ENCODE peak calls at places on chromosomes 13 and 19, in five cellular contexts. O is Peyer's patch, U is tibial artery, V is sigmoid colon, K is brain microvascular endothelial cell. J is an unnamed sample. For H3K36me3, the result is how much of the 10 kb centered on the place peaks cover.

GRCh38 chr13:98987275-98987674 is 9.4 kb upstream of the DOCK9 start:
- DNase-seq in O (no peak), U (no peak), V (no peak), K (no peak), J (no peak)

GRCh38 chr19:54164369-54165068 is 5.0 kb upstream of the LENG1 start:
- DNase-seq in U (peak), V (peak), K (no peak), O (peak), J (peak)

GRCh38 chr13:39618546-39618945 is 15.6 kb upstream of the LHFPL6 start:
- DNase-seq in O (no peak), V (no peak), U (no peak), K (no peak), J (no peak)

GRCh38 chr13:112756967-112757758 is 67.3 kb downstream of the ATP11A start:
- DNase-seq in V (no peak), O (no peak), K (no peak), U (no peak), J (no peak)

GRCh38 chr19:48400018-48400742 is 6.7 kb downstream of the GRIN2D start:
- DNase-seq in O (peak), U (peak), K (peak), V (peak), J (peak)

GRCh38 chr13:27953671-27954405 is 15.3 kb downstream of the CDX2 start:
- DNase-seq in O (peak), V (peak), U (peak), K (peak), J (peak)

GRCh38 chr13:33270906-33271538 is 14.5 kb downstream of the STARD13 start:
- DNase-seq in K (no peak), V (no peak), U (no peak), O (no peak), J (peak)

GRCh38 chr19:7197760-7198696 is 96.2 kb downstream of the INSR start:
- DNase-seq in U (peak), K (peak), O (peak), V (peak), J (peak)

GRCh38 chr19:664913-665443 is 2.0 kb upstream of the RNF126 start:
- DNase-seq in V (peak), O (peak), U (peak), K (peak), J (peak)

GRCh38 chr13:22757530-22758120 is 423.2 kb upstream of the SGCG start:
- DNase-seq in U (no peak), O (no peak), K (no peak), V (no peak), J (peak)

GRCh38 chr13:44795176-44795575 is 194.1 kb downstream of the NUFIP1 start:
- DNase-seq in O (no peak), K (no peak), U (no peak), V (no peak), J (no peak)

GRCh38 chr13:27644302-27644701 is 22.6 kb downstream of the POLR1D start:
- DNase-seq in V (no peak), O (no peak), U (no peak), K (peak), J (peak)

GRCh38 chr13:112619730-112620639 is 32.0 kb upstream of the TUBGCP3 start:
- DNase-seq in O (no peak), U (no peak), V (no peak), K (no peak), J (peak)

GRCh38 chr13:29855009-29855408 is 4.6 kb upstream of the UBL3 start:
- DNase-seq in U (no peak), K (no peak), V (no peak), O (no peak), J (no peak)

GRCh38 chr13:113887700-113888201 is 23.9 kb upstream of the GAS6 start:
- DNase-seq in V (no peak), O (no peak), K (no peak), U (peak), J (peak)

GRCh38 chr13:38624822-38625221 is 62.1 kb upstream of the FREM2 start:
- DNase-seq in U (no peak), O (no peak), K (no peak), V (no peak), J (no peak)

GRCh38 chr19:46069841-46070341 is 29.1 kb upstream of the IGFL4 start:
- DNase-seq in V (no peak), U (no peak), K (peak), O (no peak), J (peak)

GRCh38 chr13:33520480-33520839 is 234.9 kb upstream of the STARD13 start:
- DNase-seq in K (no peak), V (no peak), O (no peak), U (no peak), J (no peak)

GRCh38 chr19:28012361-28012760 is 1200.6 kb downstream of the UQCRFS1 start:
- DNase-seq in O (no peak), V (no peak), K (no peak), U (no peak), J (no peak)

GRCh38 chr13:33318037-33318436 is 32.5 kb upstream of the STARD13 start:
- DNase-seq in K (no peak), O (no peak), V (no peak), U (no peak), J (no peak)

GRCh38 chr19:4664642-4665041 is 5.5 kb downstream of the MYDGF start:
- DNase-seq in K (no peak), U (no peak), V (no peak), O (no peak), J (no peak)

GRCh38 chr19:4660993-4661392 is 9.1 kb downstream of the MYDGF start:
- DNase-seq in V (no peak), K (no peak), O (no peak), U (no peak), J (no peak)

GRCh38 chr19:4662020-4662695 is 8.0 kb downstream of the MYDGF start:
- DNase-seq in V (no peak), O (no peak), U (no peak), K (no peak), J (no peak)

GRCh38 chr19:4660181-4660791 is 9.9 kb downstream of the MYDGF start:
- DNase-seq in O (no peak), V (peak), K (no peak), U (no peak), J (no peak)

DNA sequence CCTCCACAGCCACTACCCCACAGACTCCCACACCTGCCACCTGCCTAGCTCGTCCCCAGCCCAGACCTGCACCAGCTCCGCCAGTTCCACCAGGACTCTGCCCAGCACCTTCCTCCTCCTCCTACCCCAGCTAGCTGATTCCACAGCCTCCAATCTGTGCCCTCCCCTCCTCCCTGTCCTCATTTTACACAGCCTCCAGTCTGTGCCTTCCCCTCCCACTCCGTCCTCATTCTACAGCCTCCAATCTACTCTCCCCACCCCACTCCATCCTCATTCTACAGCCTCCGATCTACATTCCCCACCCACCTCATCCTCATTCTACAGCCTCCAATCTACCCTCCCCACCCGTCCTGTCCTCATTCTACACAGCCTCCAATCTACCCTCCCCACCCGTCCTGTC is 7.3 kb downstream of the MYDGF start:
- DNase-seq in O (no peak), U (no peak), K (no peak), V (no peak), J (no peak)
- H3K36me3 ChIP-seq in O (under half), U (half or more), K (half or more), V (under half), J (under half)

DNA sequence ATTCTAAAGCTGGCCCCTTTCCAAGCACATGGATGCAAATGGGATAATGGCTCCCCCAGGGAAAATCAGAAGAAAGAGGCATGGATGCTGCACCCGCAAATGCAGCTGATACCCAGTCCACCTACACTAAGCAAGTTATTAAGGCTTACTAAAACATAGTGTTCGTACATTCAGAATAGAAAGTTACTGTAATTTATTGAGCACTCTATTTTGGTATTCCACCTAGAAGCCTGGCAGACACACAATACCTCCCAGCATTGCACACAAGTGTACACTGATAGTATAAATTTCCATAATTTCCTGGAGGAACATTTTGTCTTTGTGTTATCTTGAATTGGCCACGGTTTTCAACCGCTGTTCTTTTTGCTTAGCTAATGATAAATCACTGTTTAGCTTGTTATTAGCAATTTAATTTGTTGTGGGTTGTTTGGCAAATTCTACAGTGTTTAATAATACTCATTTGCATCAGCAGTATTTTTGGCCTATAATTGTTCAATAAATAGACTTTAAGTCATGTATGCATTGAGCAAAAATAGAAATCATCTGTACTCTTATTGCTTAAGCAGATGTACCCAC is 94.5 kb upstream of the MRI1 start:
- DNase-seq in U (no peak), O (no peak), K (no peak), V (no peak), J (no peak)
- H3K36me3 ChIP-seq in U (under half), O (under half), K (under half), V (under half), J (under half)

DNA sequence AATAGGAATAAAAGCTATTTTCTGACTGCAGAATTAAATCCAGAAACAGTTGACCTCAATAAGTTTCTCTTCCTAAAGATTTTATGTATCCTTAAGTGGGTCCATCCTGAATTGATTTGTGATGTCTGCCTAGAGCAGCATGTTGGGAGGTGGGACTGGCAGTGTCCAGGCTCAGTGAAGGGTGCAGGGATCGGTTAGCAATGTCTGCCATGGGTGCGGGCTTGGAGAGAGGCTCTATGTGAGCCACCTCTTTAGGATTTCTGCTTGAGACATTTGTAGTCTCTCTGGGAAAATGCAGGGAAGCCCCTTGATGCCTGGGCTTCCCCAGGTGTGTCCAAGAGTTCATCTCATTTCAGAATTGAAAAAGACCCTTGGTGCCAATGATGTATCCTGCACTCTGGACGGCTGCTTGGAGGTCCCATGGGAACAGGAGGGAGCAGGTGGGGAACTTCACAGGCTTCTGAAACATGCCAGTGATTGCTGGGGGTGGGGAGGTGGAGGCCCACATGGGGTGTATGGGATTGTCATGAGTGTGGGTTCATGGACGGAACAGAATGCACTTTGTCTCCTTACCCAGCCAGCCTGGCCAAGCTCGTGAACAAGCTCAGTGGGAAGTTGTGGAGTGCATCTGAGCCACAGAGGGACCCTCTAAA is 6.2 kb upstream of the COLGALT1 start:
- DNase-seq in K (no peak), U (no peak), V (no peak), O (no peak), J (no peak)
- H3K36me3 ChIP-seq in K (under half), U (under half), V (under half), O (under half), J (under half)

GRCh38 chr19:33416307-33417215 is 43.1 kb downstream of the CEBPG start:
- DNase-seq in V (peak), K (peak), U (no peak), O (peak), J (peak)

GRCh38 chr19:33419763-33420080 is 46.2 kb downstream of the CEBPG start:
- DNase-seq in V (no peak), K (no peak), U (no peak), O (no peak), J (no peak)

GRCh38 chr19:33418871-33419762 is 45.6 kb downstream of the CEBPG start:
- DNase-seq in V (no peak), O (no peak), K (no peak), U (no peak), J (no peak)

GRCh38 chr19:33417751-33418150 is 44.2 kb downstream of the CEBPG start:
- DNase-seq in O (no peak), U (no peak), V (no peak), K (no peak), J (no peak)

DNA sequence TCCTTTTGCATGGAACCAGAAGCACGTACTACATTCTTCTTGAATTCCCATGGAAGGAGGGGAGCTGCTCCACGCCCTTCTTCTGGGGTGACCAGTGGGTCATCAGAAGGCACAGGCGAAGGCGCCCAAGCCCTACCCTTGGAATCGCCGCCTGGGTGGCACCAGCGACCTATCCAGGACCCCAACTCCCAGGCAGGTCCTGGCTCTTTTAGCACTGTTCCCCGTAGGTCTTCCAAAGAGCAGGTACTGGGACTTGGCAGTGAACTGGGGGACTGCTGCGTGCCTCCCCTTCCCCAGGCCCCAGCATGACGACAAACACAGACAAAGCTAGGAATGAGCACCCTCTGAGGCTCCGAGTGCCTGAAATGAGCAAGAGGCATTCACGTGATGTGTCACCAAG is 45.0 kb downstream of the CEBPG start:
- DNase-seq in U (no peak), O (no peak), K (no peak), V (no peak), J (no peak)
- H3K36me3 ChIP-seq in U (under half), O (under half), K (under half), V (under half), J (under half)

GRCh38 chr13:40975441-40975840 is 43.7 kb downstream of the ELF1 start:
- DNase-seq in O (no peak), V (no peak), K (no peak), U (no peak), J (no peak)
- H3K36me3 ChIP-seq in O (under half), V (under half), K (under half), U (under half), J (under half)

GRCh38 chr19:16098821-16099220 is 12.9 kb upstream of the RAB8A start:
- DNase-seq in K (no peak), O (no peak), V (no peak), U (no peak), J (no peak)

GRCh38 chr19:16094360-16095070 is 17.2 kb upstream of the RAB8A start:
- DNase-seq in O (no peak), U (no peak), V (no peak), K (no peak), J (no peak)

GRCh38 chr19:16098416-16098768 is 13.3 kb upstream of the RAB8A start:
- DNase-seq in U (no peak), V (no peak), O (no peak), K (no peak), J (no peak)

GRCh38 chr19:16095071-16095571 is 16.6 kb upstream of the RAB8A start:
- DNase-seq in K (no peak), V (no peak), U (no peak), O (no peak), J (no peak)

DNA sequence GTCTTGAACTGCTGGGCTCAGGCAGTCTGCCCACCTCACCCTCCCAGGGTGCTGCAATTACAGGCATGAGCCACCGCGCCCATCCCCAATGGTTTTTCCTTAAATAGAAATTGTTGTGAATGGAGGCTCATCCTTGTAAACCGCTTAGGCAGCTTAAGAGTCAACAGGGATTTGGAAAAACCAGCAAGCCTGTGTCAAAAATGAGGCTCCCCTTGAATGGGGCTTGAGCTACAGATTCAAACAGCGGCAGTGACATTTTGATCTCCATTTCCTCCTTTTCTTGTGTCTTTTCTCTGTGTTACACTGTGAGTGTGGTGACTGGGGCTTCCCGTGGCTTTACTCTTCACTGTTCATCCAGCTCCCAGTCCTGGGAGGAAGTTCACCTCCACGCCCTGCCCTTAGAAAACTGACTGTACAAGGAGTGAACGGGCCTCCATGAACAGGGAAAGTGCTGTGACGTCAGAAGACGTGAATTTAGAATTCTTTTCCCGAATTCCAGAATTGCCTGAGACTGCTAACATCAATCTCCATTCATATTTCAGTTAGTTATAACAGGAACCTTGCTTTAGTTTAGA is 15.3 kb upstream of the RAB8A start:
- DNase-seq in O (no peak), K (no peak), U (no peak), V (no peak), J (no peak)
- H3K36me3 ChIP-seq in O (under half), K (half or more), U (half or more), V (half or more), J (under half)

GRCh38 chr19:40377876-40378385 is 12.1 kb downstream of the HIPK4 start:
- DNase-seq in K (no peak), U (no peak), O (no peak), V (no peak), J (no peak)

GRCh38 chr19:40370997-40371801 is 18.8 kb downstream of the HIPK4 start:
- DNase-seq in U (no peak), K (no peak), O (no peak), V (no peak), J (no peak)

GRCh38 chr19:40376286-40376862 is 13.6 kb downstream of the HIPK4 start:
- DNase-seq in U (no peak), O (no peak), K (no peak), V (no peak), J (no peak)

GRCh38 chr19:40371802-40372122 is 18.2 kb downstream of the HIPK4 start:
- DNase-seq in K (no peak), U (no peak), V (no peak), O (no peak), J (no peak)

GRCh38 chr19:40374084-40374483 is 15.9 kb downstream of the HIPK4 start:
- DNase-seq in U (no peak), O (no peak), K (no peak), V (no peak), J (no peak)
- H3K36me3 ChIP-seq in U (half or more), O (under half), K (under half), V (half or more), J (under half)